ENCODE peak calls at places on chromosomes 3 and 15, in six cellular contexts. P is retina; F is activated naive CD8-positive, alpha-beta T cell treated with anti-CD3 and anti-CD28 coated beads, Interleukin-2, amount 50 U/mL, for 24 hours; A is activated naive CD4-positive, alpha-beta T cell treated with Interleukin-2 at 50 U/mL for 16 hours; V is tibial nerve; R is SW480. J is an unnamed sample.

GRCh38 chr3:43695863-43696262 is 5.1 kb downstream of the ABHD5 start:
- DNase-seq in F (no peak), R (no peak), P (no peak), A (no peak), V (no peak), J (no peak)

GRCh38 chr15:59168536-59168935 is 38.1 kb upstream of the LDHAL6B start:
- DNase-seq in A (no peak), V (no peak), F (peak), P (no peak), R (no peak), J (peak)

GRCh38 chr15:29821416-29822099 is 710 bp downstream of the TJP1 start:
- DNase-seq in P (peak), V (peak), A (no peak), F (peak), R (peak), J (peak)

GRCh38 chr15:64032327-64032726 is 14.0 kb downstream of the DAPK2 start:
- DNase-seq in A (no peak), F (no peak), P (no peak), R (no peak), V (no peak), J (no peak)

GRCh38 chr3:12663311-12663935 is 494 bp downstream of the RAF1 start:
- DNase-seq in A (no peak), R (peak), P (peak), F (peak), V (no peak), J (peak)

GRCh38 chr3:44125241-44125640 is 116.4 kb upstream of the TOPAZ1 start:
- DNase-seq in R (no peak), V (no peak), A (no peak), F (no peak), P (no peak), J (no peak)

GRCh38 chr3:159032311-159032710 is 230.5 kb downstream of the MFSD1 start:
- DNase-seq in F (no peak), A (no peak), P (no peak), R (no peak), V (no peak), J (no peak)

GRCh38 chr3:110932515-110933095 is 139.0 kb upstream of the NECTIN3 start:
- DNase-seq in R (no peak), V (no peak), P (no peak), F (no peak), A (no peak), J (no peak)

GRCh38 chr15:87032291-87032690 is 952.6 kb downstream of the AGBL1 start:
- DNase-seq in R (no peak), V (no peak), A (no peak), P (no peak), F (no peak), J (no peak)

GRCh38 chr3:38653685-38654537 is 4.4 kb upstream of the SCN5A start:
- DNase-seq in A (no peak), P (no peak), R (no peak), F (no peak), V (no peak), J (no peak)

GRCh38 chr3:56800373-56801150 is 1.2 kb downstream of the ARHGEF3 start:
- DNase-seq in F (peak), A (peak), V (no peak), P (no peak), R (peak), J (peak)

GRCh38 chr3:180306155-180306554 is 269.4 kb upstream of the PEX5L start:
- DNase-seq in A (no peak), R (no peak), V (no peak), F (no peak), P (no peak), J (no peak)

GRCh38 chr3:18111702-18112311 is 313.3 kb downstream of the SATB1 start:
- DNase-seq in A (no peak), V (no peak), P (peak), R (peak), F (peak), J (no peak)

GRCh38 chr3:118029049-118029448 is 1005.6 kb downstream of the IGSF11 start:
- DNase-seq in R (no peak), F (no peak), P (no peak), A (no peak), V (no peak), J (no peak)

GRCh38 chr3:42507252-42507651 is 4.8 kb downstream of the VIPR1 start:
- DNase-seq in A (no peak), V (no peak), F (no peak), P (no peak), R (peak), J (no peak)

GRCh38 chr15:98480858-98481257 is 167.5 kb upstream of the IGF1R start:
- DNase-seq in P (peak), F (no peak), A (no peak), R (no peak), V (no peak), J (no peak)

GRCh38 chr3:33377489-33377888 is 62.7 kb downstream of the UBP1 start:
- DNase-seq in V (no peak), A (no peak), F (no peak), P (no peak), R (no peak), J (no peak)

J was measured in dermis blood vessel endothelial cell.